ENCODE peak calls at places on chromosomes 5 and 9, in eight cellular contexts. Y, X, S, L, Z, P, K and H are unnamed samples.

GRCh38 chr9:33924978-33925797 is 108.2 kb downstream of the UBE2R2 start:
- DNase-seq in Y (no peak), Z (no peak), S (no peak), K (peak; percentile 46), X (peak; percentile 74), L (peak; percentile 74), P (peak; percentile 30), H (peak; percentile 49)

GRCh38 chr5:144549580-144549979 is 378.9 kb downstream of the KCTD16 start:
- DNase-seq in L (peak; percentile 22), K (no peak), X (peak; percentile 78), Y (no peak), P (peak; percentile 43), Z (no peak), S (no peak), H (peak; percentile 30)

GRCh38 chr9:137456864-137457405 is 2.2 kb downstream of the NSMF start:
- DNase-seq in S (no peak), P (no peak), K (no peak), X (no peak), Y (no peak), Z (no peak), L (no peak), H (no peak)

GRCh38 chr5:4901305-4901751 is 238.8 kb upstream of the ADAMTS16 start:
- DNase-seq in Y (no peak), S (no peak), K (no peak), X (no peak), Z (no peak), P (no peak), L (no peak), H (no peak)

GRCh38 chr5:52119768-52120167 is 667.9 kb upstream of the ITGA1 start:
- DNase-seq in P (no peak), Y (no peak), S (no peak), X (no peak), Z (no peak), L (no peak), K (peak; percentile 13), H (no peak)

GRCh38 chr9:93642961-93643360 is 66.6 kb downstream of the PHF2 start:
- DNase-seq in P (no peak), Y (no peak), X (peak; percentile 1), K (no peak), Z (no peak), L (peak; percentile 59), S (no peak), H (no peak)

GRCh38 chr5:10595678-10596309 is 31.9 kb downstream of the ANKRD33B start:
- DNase-seq in X (peak; percentile 40), S (no peak), K (peak; percentile 90), L (peak; percentile 86), Y (peak; percentile 78), P (peak; percentile 98), Z (no peak), H (no peak)

GRCh38 chr9:27836661-27837401 is 263.6 kb upstream of the C9orf72 start:
- DNase-seq in P (no peak), K (no peak), X (no peak), S (no peak), Y (no peak), L (no peak), Z (no peak), H (no peak)

GRCh38 chr5:141330299-141331080 is at the start of gene PCDHGA1:
- DNase-seq in L (peak; percentile 67), S (peak; percentile 16), X (peak; percentile 31), P (peak; percentile 40), K (peak; percentile 71), Z (no peak), Y (no peak), H (no peak)